ENCODE peak calls at places on chromosomes 6 and 20, in six cellular contexts. Y is B cell, C is brain microvascular endothelial cell, J is glutamatergic neuron, A is AG10803, I is thoracic aorta. F is an unnamed sample.

GRCh38 chr20:59644371-59644939 is 40.1 kb downstream of the PHACTR3 start:
- DNase-seq in Y (no peak), I (no peak), C (no peak), J (no peak), A (no peak), F (no peak)

GRCh38 chr6:67908377-67908776 is 726.7 kb upstream of the ADGRB3 start:
- DNase-seq in I (no peak), Y (no peak), A (no peak), J (no peak), C (no peak), F (no peak)

GRCh38 chr20:37407573-37408002 is 61.6 kb downstream of the SRC start:
- DNase-seq in J (no peak), Y (no peak), I (no peak), C (no peak), A (no peak), F (no peak)

GRCh38 chr6:164108869-164109769 is 694.6 kb downstream of the QKI start:
- DNase-seq in Y (no peak), A (peak), C (no peak), I (no peak), J (no peak), F (no peak)

GRCh38 chr20:57439432-57439831 is 48.2 kb downstream of the RBM38 start:
- DNase-seq in J (no peak), Y (no peak), A (no peak), I (no peak), C (no peak), F (no peak)

GRCh38 chr20:61949714-61950630 is 115.7 kb downstream of the TAF4 start:
- DNase-seq in Y (no peak), C (no peak), A (no peak), I (no peak), J (no peak), F (no peak)

GRCh38 chr20:17911927-17912326 is 56.7 kb downstream of the SNX5 start:
- DNase-seq in J (no peak), C (no peak), I (no peak), A (no peak), Y (no peak), F (no peak)

GRCh38 chr20:61875996-61876395 is 189.7 kb downstream of the TAF4 start:
- DNase-seq in I (no peak), J (no peak), Y (no peak), C (no peak), A (no peak), F (no peak)

GRCh38 chr6:35014341-35014740 is 125.3 kb downstream of the ANKS1A start:
- DNase-seq in I (no peak), J (no peak), A (peak), C (no peak), Y (no peak), F (no peak)

GRCh38 chr6:44366781-44367180 is 20.7 kb upstream of the CDC5L start:
- DNase-seq in A (no peak), Y (no peak), J (no peak), C (no peak), I (no peak), F (no peak)

GRCh38 chr6:84508981-84509380 is 255.4 kb downstream of the TBX18 start:
- DNase-seq in A (peak), C (peak), I (no peak), J (no peak), Y (no peak), F (no peak)

GRCh38 chr6:157392927-157393666 is 12.1 kb downstream of the ZDHHC14 start:
- DNase-seq in C (peak), I (no peak), J (no peak), Y (no peak), A (no peak), F (no peak)

GRCh38 chr20:45300961-45301360 is 5.7 kb upstream of the RBPJL start:
- DNase-seq in I (no peak), C (peak), A (no peak), Y (no peak), J (peak), F (peak)

GRCh38 chr6:72616406-72617015 is 5.4 kb upstream of the KCNQ5 start:
- DNase-seq in I (no peak), A (peak), C (no peak), Y (peak), J (no peak), F (no peak)

GRCh38 chr20:60255866-60256265 is 297.6 kb downstream of the CDH26 start:
- DNase-seq in I (no peak), C (no peak), Y (no peak), J (no peak), A (no peak), F (no peak)

GRCh38 chr6:26420607-26421235 is 18.6 kb downstream of the BTN3A1 start:
- DNase-seq in Y (peak), J (no peak), I (no peak), C (peak), A (peak), F (peak)

GRCh38 chr6:3237761-3238662 is 10.6 kb upstream of the TUBB2B start:
- DNase-seq in C (peak), A (peak), I (no peak), Y (no peak), J (no peak), F (no peak)
- TF ChIP-seq CTCF in C (no peak), A (peak), I (no peak), Y (no peak), J (no peak), F (no peak)

DNA sequence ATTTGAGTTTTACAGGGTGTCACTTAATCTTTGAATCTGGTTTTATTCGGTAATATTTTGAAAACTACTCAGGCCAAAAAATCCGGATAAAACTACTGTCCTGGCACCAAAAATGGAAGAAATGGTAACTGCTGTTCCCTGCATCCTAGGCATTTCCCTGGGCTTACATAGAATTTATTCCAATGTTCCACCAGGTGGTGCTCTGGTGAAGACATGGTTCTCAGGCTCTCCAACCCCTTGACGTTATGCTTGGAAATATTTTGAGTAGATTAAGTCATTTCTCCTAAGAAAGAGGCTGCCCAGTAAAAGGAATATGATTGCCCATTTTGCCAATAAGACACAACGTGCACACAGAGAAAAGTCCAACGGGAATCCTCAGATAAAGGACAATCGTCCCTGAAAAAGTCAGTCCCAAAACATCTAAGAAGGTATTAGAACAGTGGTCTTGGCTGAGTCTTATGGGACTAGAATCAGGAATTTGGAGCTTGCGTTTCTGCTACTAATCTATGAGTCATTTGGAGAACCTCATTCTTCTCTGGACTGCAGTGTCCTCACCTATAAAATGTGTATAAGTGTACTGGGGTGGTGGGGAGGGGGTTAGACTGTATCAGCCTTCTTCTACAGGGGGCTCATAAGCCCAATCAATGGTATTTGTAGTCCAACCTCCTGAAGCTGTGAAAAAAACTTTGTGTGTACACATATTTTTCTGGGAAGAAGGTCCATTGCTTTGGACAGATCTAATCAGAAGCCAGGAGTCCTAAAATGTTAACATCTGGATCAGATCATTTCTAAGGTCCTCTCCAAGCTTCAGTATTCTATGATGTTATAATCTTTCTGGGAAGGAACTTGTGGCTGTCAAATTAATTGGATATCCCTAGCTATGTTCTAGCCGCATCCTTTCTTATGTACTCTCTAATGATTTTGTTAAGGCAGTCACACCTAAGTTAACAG is 131.0 kb upstream of the BMP2 start:
- DNase-seq in C (peak), J (no peak), A (peak), Y (no peak), I (no peak), F (no peak)
- TF ChIP-seq CTCF in C (peak), J (peak), A (peak), Y (no peak), I (peak), F (peak)

GRCh38 chr20:3629893-3630292 is 33.3 kb downstream of the GFRA4 start:
- DNase-seq in J (no peak), I (no peak), Y (no peak), C (no peak), A (no peak), F (no peak)

GRCh38 chr20:3630429-3630828 is 32.8 kb downstream of the GFRA4 start:
- DNase-seq in Y (no peak), C (no peak), I (no peak), J (no peak), A (no peak), F (no peak)

GRCh38 chr20:3633913-3634478 is 29.2 kb downstream of the GFRA4 start:
- DNase-seq in I (no peak), Y (no peak), A (no peak), J (no peak), C (no peak), F (no peak)

GRCh38 chr20:3631534-3631933 is 31.7 kb downstream of the GFRA4 start:
- DNase-seq in A (no peak), J (no peak), Y (no peak), I (no peak), C (no peak), F (no peak)

GRCh38 chr20:3632311-3633004 is 30.7 kb downstream of the GFRA4 start:
- DNase-seq in I (no peak), Y (no peak), A (no peak), J (no peak), C (no peak), F (no peak)
- TF ChIP-seq CTCF in I (no peak), Y (no peak), A (no peak), J (no peak), C (no peak), F (no peak)

DNA sequence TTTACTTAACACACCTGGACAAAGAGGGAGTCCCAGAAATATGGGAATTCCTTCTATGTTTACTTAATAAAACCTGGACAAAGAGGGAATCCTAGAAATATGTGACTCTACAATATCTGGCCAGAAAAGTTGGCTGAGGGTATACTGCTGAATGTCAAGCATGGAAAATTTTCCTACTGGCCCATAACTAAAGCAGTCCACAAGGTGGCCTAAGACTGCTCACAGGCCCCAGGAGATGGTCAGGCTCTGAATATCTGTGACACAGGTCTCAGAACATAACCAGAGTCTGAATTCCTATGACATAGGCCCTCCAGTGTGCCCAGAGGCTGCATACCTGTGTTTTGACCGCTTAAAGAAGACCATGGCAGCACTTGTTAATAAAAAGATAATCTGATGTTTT is 578.2 kb upstream of the NRSN1 start:
- DNase-seq in C (no peak), J (no peak), I (no peak), Y (no peak), A (no peak), F (no peak)
- TF ChIP-seq CTCF in C (peak), J (no peak), I (no peak), Y (no peak), A (no peak), F (peak)

DNA sequence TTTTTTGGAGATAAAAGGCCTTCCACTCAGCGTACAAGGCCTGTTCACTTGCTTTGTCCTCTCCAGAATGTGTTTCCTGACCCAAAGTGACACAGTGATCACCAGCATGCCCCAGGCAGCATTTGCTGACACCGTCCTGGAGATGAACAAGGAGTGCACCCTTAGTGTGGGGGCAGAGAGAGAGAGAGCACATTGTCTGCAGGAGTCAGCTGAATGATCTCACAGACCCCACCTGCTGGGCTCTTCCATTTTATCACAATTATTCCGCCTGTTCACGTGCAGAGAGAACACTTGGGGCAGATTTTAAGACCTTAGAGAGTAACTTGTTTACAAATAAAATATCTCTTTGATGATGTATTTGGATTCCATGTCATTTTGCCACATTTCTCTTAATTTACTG is 22.4 kb upstream of the MAS1L start:
- DNase-seq in C (no peak), I (no peak), A (no peak), Y (no peak), J (no peak), F (no peak)
- TF ChIP-seq CTCF in C (peak), I (no peak), A (no peak), Y (no peak), J (no peak), F (peak)

DNA sequence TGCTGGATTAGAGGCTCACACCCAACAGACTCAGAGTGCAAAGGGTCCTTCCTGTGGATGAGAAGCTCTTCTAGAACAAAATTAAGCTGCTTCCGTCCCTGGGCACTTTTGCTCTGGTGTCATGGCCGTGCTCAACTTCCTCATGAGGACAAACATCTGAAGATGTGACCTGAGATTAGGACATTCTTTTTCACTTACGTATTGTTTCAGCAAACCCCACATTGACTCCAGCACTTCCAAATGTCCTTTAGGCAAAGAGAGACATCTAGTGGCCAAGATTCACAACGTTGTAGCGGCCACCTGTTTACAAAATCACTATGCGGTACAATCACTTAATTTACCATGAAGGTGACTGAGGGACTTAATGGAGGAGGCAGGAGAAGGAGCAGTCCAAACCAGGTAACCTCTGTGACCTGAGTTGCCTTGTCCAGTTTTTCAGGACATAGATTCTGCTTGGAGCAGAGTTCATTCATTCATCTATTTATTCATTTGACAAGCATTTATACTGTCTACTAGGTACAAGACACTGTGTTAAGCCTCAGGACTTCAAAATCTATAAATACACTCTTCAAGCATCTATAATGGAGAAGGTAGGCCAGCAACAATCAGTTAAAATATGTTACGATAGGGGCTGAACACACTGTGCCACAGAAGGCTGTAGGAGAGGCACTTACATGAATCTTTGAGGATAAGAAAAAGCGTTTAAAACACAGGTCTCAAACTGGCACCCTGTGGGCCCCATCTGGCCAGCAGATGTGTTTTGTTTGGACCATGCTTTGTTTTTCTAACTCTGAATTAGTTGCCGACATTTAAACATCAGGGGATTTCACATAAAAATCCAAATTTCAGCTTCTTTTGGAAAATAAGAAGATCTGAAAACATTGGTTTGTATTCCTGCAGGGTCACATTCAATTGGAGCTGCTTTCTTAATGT is 5.6 kb upstream of the ADGRF1 start:
- DNase-seq in J (peak), C (peak), I (no peak), A (peak), Y (peak), F (peak)
- TF ChIP-seq CTCF in J (peak), C (peak), I (peak), A (peak), Y (peak), F (peak)